ENCODE peak calls at places on chromosomes 16 and 17, in five cellular contexts. Q is fibroblast of villous mesenchyme, S is astrocyte of the spinal cord, Z is suprapubic skin, Y is bronchial epithelial cell. H is an unnamed sample.
A peak's percentile ranks its signal among the peaks of the same experiment; 100 is the strongest.

GRCh38 chr16:78007121-78007520 is 15.2 kb upstream of the CLEC3A start:
- DNase-seq in S (no peak), Q (no peak), Y (no peak), Z (no peak), H (no peak)

GRCh38 chr17:71699907-71700306 is 420.9 kb upstream of the SOX9 start:
- DNase-seq in S (no peak), Y (no peak), Z (no peak), Q (no peak), H (no peak)

GRCh38 chr16:64061621-64062020 is 1060.2 kb downstream of the CDH11 start:
- DNase-seq in S (peak; percentile 0), Y (no peak), Q (no peak), Z (no peak), H (no peak)

GRCh38 chr16:5633845-5634440 is 536.3 kb upstream of the EEF2KMT start:
- DNase-seq in Q (no peak), Y (peak; percentile 18), Z (no peak), S (peak; percentile 3), H (peak; percentile 2)

GRCh38 chr17:81116704-81117103 is 48.6 kb upstream of the PVALEF start:
- DNase-seq in S (no peak), Q (no peak), Y (no peak), Z (no peak), H (no peak)

GRCh38 chr16:9091867-9092281 is 430 bp downstream of the HAPSTR1 start:
- DNase-seq in Q (peak; percentile 15), Y (no peak), S (peak; percentile 30), Z (peak; percentile 76), H (no peak)

GRCh38 chr17:55734128-55734781 is 11.6 kb upstream of the TMEM100 start:
- DNase-seq in Z (no peak), S (no peak), Y (peak; percentile 89), Q (no peak), H (no peak)

GRCh38 chr16:67283826-67284555 is 4.7 kb downstream of the PLEKHG4 start:
- DNase-seq in Y (no peak), Z (no peak), S (no peak), Q (no peak), H (no peak)

GRCh38 chr16:23423496-23424049 is 29.4 kb downstream of the COG7 start:
- DNase-seq in S (peak; percentile 95), Q (peak; percentile 98), Z (peak; percentile 89), Y (peak; percentile 97), H (peak; percentile 94)

GRCh38 chr16:85347213-85347591 is 234.9 kb upstream of the CIBAR2 start:
- DNase-seq in Z (no peak), Y (peak; percentile 27), Q (peak; percentile 44), S (no peak), H (no peak)

GRCh38 chr17:37110816-37111215 is 162.1 kb downstream of the AATF start:
- DNase-seq in Y (no peak), Z (no peak), Q (no peak), S (no peak), H (no peak)

GRCh38 chr17:57138030-57138911 is 53.2 kb downstream of the AKAP1 start:
- DNase-seq in S (no peak), Y (no peak), Q (no peak), Z (no peak), H (no peak)

GRCh38 chr17:28763804-28764266 is 20.0 kb downstream of the TRAF4 start:
- DNase-seq in Z (peak; percentile 86), S (peak; percentile 82), Q (peak; percentile 83), Y (peak; percentile 67), H (peak; percentile 86)

GRCh38 chr17:17398188-17398927 is 78.4 kb upstream of the MED9 start:
- DNase-seq in Y (no peak), Z (peak; percentile 81), S (peak; percentile 24), Q (peak; percentile 39), H (peak; percentile 60)

GRCh38 chr16:78183886-78184553 is 84.6 kb downstream of the WWOX start:
- DNase-seq in Z (no peak), S (peak; percentile 29), Q (peak; percentile 36), Y (no peak), H (no peak)

GRCh38 chr17:81365148-81365600 is 30.1 kb upstream of the BAHCC1 start:
- DNase-seq in S (peak; percentile 79), Y (peak; percentile 88), Q (peak; percentile 75), Z (no peak), H (peak; percentile 69)

GRCh38 chr17:73914536-73915274 is 270.5 kb upstream of the SDK2 start:
- DNase-seq in S (no peak), Y (no peak), Q (no peak), Z (no peak), H (no peak)

GRCh38 chr17:48457080-48457836 is 27.2 kb upstream of the SKAP1 start:
- DNase-seq in Z (peak; percentile 66), S (peak; percentile 53), Q (peak; percentile 52), Y (peak; percentile 26), H (peak; percentile 56)

GRCh38 chr17:81976332-81977210 is 858 bp upstream of the ASPSCR1 start:
- DNase-seq in Z (no peak), Y (peak; percentile 13), Q (no peak), S (no peak), H (peak; percentile 7)

GRCh38 chr17:39599006-39599664 is 8.6 kb downstream of the NEUROD2 start:
- DNase-seq in Q (no peak), Y (no peak), S (no peak), Z (no peak), H (no peak)

GRCh38 chr17:46898364-46898763 is 24.6 kb upstream of the GOSR2 start:
- DNase-seq in Z (no peak), S (no peak), Q (no peak), Y (no peak), H (no peak)

GRCh38 chr17:80872011-80872929 is 119.4 kb upstream of the CHMP6 start:
- DNase-seq in Z (no peak), Y (no peak), S (no peak), Q (no peak), H (no peak)

GRCh38 chr16:84672276-84673202 is 24.2 kb downstream of the KLHL36 start:
- DNase-seq in S (peak; percentile 59), Z (peak; percentile 85), Y (peak; percentile 51), Q (peak; percentile 75), H (peak; percentile 80)

GRCh38 chr17:38465420-38466345 is 37.4 kb downstream of the ARHGAP23 start:
- DNase-seq in Q (no peak), Z (peak; percentile 79), S (no peak), Y (peak; percentile 39), H (peak; percentile 84)

GRCh38 chr16:11708421-11708820 is 34.2 kb downstream of the TXNDC11 start:
- DNase-seq in Y (no peak), Q (peak; percentile 14), Z (no peak), S (no peak), H (peak; percentile 35)

GRCh38 chr17:80486692-80487091 is 10.3 kb upstream of the NPTX1 start:
- DNase-seq in Z (no peak), S (no peak), Q (no peak), Y (no peak), H (no peak)

GRCh38 chr16:73047536-73048291 is at the start of gene ZFHX3:
- DNase-seq in S (peak; percentile 70), Z (peak; percentile 86), Q (peak; percentile 66), Y (peak; percentile 33), H (peak; percentile 71)

GRCh38 chr17:7225711-7226331 is 6.1 kb downstream of the ACADVL start:
- DNase-seq in S (no peak), Z (no peak), Q (no peak), Y (no peak), H (no peak)

GRCh38 chr17:56358651-56359050 is 205.4 kb downstream of the ANKFN1 start:
- DNase-seq in Z (no peak), Y (peak; percentile 59), S (peak; percentile 37), Q (no peak), H (no peak)

GRCh38 chr16:49112754-49113153 is 168.9 kb downstream of the CBLN1 start:
- DNase-seq in S (no peak), Z (no peak), Q (no peak), Y (no peak), H (no peak)

GRCh38 chr17:77869041-77869595 is 89.4 kb upstream of the TNRC6C start:
- DNase-seq in Q (no peak), S (no peak), Y (no peak), Z (no peak), H (no peak)

GRCh38 chr17:77528516-77529327 is 388.0 kb downstream of the SEC14L1 start:
- DNase-seq in Z (peak; percentile 52), Y (no peak), S (no peak), Q (no peak), H (no peak)

GRCh38 chr17:61770043-61770442 is 93.3 kb downstream of the BRIP1 start:
- DNase-seq in S (no peak), Y (no peak), Z (no peak), Q (peak; percentile 27), H (no peak)

GRCh38 chr16:17827313-17827712 is 356.6 kb upstream of the XYLT1 start:
- DNase-seq in Y (no peak), S (peak; percentile 69), Q (peak; percentile 23), Z (no peak), H (peak; percentile 22)

DNA sequence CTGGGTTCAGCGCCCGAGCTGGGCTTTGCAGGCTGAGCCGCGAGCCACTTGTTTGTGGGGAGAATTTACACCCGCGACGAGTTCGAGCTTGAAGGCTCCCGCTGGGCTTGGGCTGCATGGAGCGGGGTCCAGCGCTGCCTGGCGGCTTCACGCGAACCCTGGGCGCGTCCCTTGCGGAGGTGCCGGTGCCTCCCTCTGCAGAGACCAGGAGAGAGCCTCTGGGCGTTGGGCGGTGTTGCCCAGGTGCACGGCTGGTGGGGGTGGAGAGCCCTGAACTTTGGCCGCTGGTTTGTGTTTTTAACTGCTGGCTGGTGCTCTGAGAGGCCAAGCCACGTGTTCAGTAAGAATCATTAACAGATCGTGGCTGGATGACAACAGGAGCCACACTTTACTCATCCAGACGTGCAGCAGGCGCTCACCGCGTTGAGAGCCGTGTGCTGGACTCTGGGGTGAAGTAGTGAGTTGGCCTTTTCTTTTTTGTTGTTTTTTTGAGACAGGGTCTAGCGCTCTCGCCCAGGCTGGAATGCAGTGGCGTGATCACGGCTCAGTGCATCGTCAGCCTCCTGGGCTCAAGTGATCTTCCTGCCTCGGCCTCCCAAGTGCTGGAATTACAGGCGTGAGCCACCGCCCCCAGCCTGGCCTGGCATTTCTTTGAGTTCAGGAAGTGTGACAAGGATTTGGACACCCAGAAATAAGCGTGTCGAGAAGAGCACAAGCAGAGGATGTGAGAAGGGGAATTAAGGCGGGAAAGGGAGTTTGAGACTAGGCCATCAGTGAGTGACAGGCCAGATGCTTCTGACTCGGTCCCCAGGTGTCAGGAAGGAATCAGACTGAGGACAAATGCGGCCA is 827 bp downstream of the CDK10 start:
- DNase-seq in Q (peak; percentile 46), Y (peak; percentile 45), S (peak; percentile 40), Z (no peak), H (peak; percentile 49)
- TF ChIP-seq CTCF in Q (no peak), Y (peak; percentile 9), S (no peak), Z (no peak), H (no peak)

DNA sequence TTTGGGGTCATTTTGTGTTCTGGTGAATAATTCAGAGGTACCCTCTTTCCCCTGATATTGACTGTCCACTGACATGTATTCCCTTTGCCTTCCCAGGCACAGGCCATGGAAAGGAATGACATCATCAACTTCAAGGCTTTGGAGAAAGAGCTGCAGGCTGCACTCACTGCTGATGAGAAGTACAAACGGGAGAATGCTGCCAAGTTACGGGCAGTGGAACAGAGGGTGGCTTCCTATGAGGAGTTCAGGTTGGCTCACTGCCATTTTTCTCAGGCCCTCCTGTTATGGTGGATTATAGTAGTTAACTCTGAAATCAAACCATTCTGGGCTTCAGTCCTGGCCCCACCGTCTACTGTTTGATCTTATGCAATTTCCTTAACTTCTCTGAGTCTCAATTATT is 1.6 kb upstream of the EFTUD2 start:
- DNase-seq in S (peak; percentile 90), Z (peak; percentile 66), Q (peak; percentile 63), Y (peak; percentile 67), H (peak; percentile 90)
- H3K4me3 ChIP-seq in S (no peak overlapping the region), Z (no peak overlapping the region), Q (no peak overlapping the region), Y (no peak overlapping the region), H (no peak overlapping the region)

GRCh38 chr16:3983081-3983520 is 102.6 kb upstream of the CREBBP start:
- DNase-seq in Z (no peak), Q (peak; percentile 60), S (peak; percentile 56), Y (peak; percentile 62), H (peak; percentile 75)
- TF ChIP-seq CTCF in Z (peak; percentile 4), Q (peak; percentile 69), S (peak; percentile 88), Y (peak; percentile 97), H (peak; percentile 85)

GRCh38 chr16:1126044-1126443 is 26.9 kb upstream of the CACNA1H start:
- DNase-seq in Q (no peak), S (no peak), Z (no peak), Y (no peak), H (no peak)
- H3K4me3 ChIP-seq in Q (no peak overlapping the region), S (no peak overlapping the region), Z (no peak overlapping the region), Y (no peak overlapping the region), H (no peak overlapping the region)